ENCODE peak calls at places on chromosomes 3 and 15, in four cellular contexts. One of them, this sample, is unnamed.

GRCh38 chr3:110684436-110684835 is 387.2 kb upstream of the NECTIN3 start:
- DNase-seq in stimulated activated CD8-positive, alpha-beta memory T cell treated with anti-CD3 and anti-CD28 coated beads, Interleukin-12 subunit alpha, Interleukin-12 subunit beta, amount 100 ng/mL, for 4 hours: no peak
- DNase-seq in ovary: no peak
- DNase-seq in HCEC 1CT: no peak
- DNase-seq in this sample: no peak

GRCh38 chr3:20039765-20040475 is at the start of gene KAT2B:
- DNase-seq in HCEC 1CT: peak; percentile 60
- DNase-seq in stimulated activated CD8-positive, alpha-beta memory T cell treated with anti-CD3 and anti-CD28 coated beads, Interleukin-12 subunit alpha, Interleukin-12 subunit beta, amount 100 ng/mL, for 4 hours: peak; percentile 75
- DNase-seq in ovary: peak; percentile 84
- DNase-seq in this sample: peak; percentile 72

GRCh38 chr3:21170964-21171363 is 580.0 kb downstream of the ZNF385D start:
- DNase-seq in HCEC 1CT: no peak
- DNase-seq in ovary: no peak
- DNase-seq in stimulated activated CD8-positive, alpha-beta memory T cell treated with anti-CD3 and anti-CD28 coated beads, Interleukin-12 subunit alpha, Interleukin-12 subunit beta, amount 100 ng/mL, for 4 hours: no peak
- DNase-seq in this sample: no peak

GRCh38 chr3:172659246-172660002 is 51.4 kb downstream of the NCEH1 start:
- DNase-seq in HCEC 1CT: peak; percentile 43
- DNase-seq in ovary: no peak
- DNase-seq in stimulated activated CD8-positive, alpha-beta memory T cell treated with anti-CD3 and anti-CD28 coated beads, Interleukin-12 subunit alpha, Interleukin-12 subunit beta, amount 100 ng/mL, for 4 hours: no peak
- DNase-seq in this sample: no peak

GRCh38 chr15:74385442-74386132 is 18.1 kb upstream of the CYP11A1 start:
- DNase-seq in HCEC 1CT: no peak
- DNase-seq in stimulated activated CD8-positive, alpha-beta memory T cell treated with anti-CD3 and anti-CD28 coated beads, Interleukin-12 subunit alpha, Interleukin-12 subunit beta, amount 100 ng/mL, for 4 hours: no peak
- DNase-seq in ovary: no peak
- DNase-seq in this sample: no peak

GRCh38 chr15:97652041-97652440 is 308.5 kb upstream of the ARRDC4 start:
- DNase-seq in ovary: no peak
- DNase-seq in HCEC 1CT: no peak
- DNase-seq in stimulated activated CD8-positive, alpha-beta memory T cell treated with anti-CD3 and anti-CD28 coated beads, Interleukin-12 subunit alpha, Interleukin-12 subunit beta, amount 100 ng/mL, for 4 hours: no peak
- DNase-seq in this sample: no peak

GRCh38 chr15:43939070-43939469 is 112.3 kb downstream of the WDR76 start:
- DNase-seq in HCEC 1CT: peak; percentile 38
- DNase-seq in stimulated activated CD8-positive, alpha-beta memory T cell treated with anti-CD3 and anti-CD28 coated beads, Interleukin-12 subunit alpha, Interleukin-12 subunit beta, amount 100 ng/mL, for 4 hours: no peak
- DNase-seq in ovary: no peak
- DNase-seq in this sample: no peak

GRCh38 chr15:66167854-66168253 is 85.7 kb downstream of the MEGF11 start:
- DNase-seq in ovary: no peak
- DNase-seq in HCEC 1CT: no peak
- DNase-seq in stimulated activated CD8-positive, alpha-beta memory T cell treated with anti-CD3 and anti-CD28 coated beads, Interleukin-12 subunit alpha, Interleukin-12 subunit beta, amount 100 ng/mL, for 4 hours: no peak
- DNase-seq in this sample: no peak

GRCh38 chr3:7977245-7978103 is 524.1 kb upstream of the LMCD1 start:
- DNase-seq in ovary: no peak
- DNase-seq in HCEC 1CT: no peak
- DNase-seq in stimulated activated CD8-positive, alpha-beta memory T cell treated with anti-CD3 and anti-CD28 coated beads, Interleukin-12 subunit alpha, Interleukin-12 subunit beta, amount 100 ng/mL, for 4 hours: no peak
- DNase-seq in this sample: no peak

GRCh38 chr3:32614956-32615355 is 44.3 kb upstream of the DYNC1LI1 start:
- DNase-seq in ovary: no peak
- DNase-seq in stimulated activated CD8-positive, alpha-beta memory T cell treated with anti-CD3 and anti-CD28 coated beads, Interleukin-12 subunit alpha, Interleukin-12 subunit beta, amount 100 ng/mL, for 4 hours: no peak
- DNase-seq in HCEC 1CT: peak; percentile 79
- DNase-seq in this sample: no peak

This sample was measured in GM19239.